ENCODE peak calls at places on chromosomes 2 and 18, in nine cellular contexts. O, J, A, K, Q, E, I, M and L are unnamed samples.

GRCh38 chr18:62288669-62289016 is 36.5 kb upstream of the TNFRSF11A start:
- DNase-seq in Q (no peak), E (no peak), K (no peak), O (no peak), M (no peak), I (no peak), J (no peak), A (no peak), L (no peak)

GRCh38 chr2:196798980-196799379 is 503 bp downstream of the GTF3C3 start:
- DNase-seq in I (no peak), O (no peak), E (no peak), M (no peak), J (no peak), K (no peak), Q (no peak), A (no peak), L (no peak)

GRCh38 chr2:240229603-240230423 is 89.4 kb upstream of the OTOS start:
- DNase-seq in Q (no peak), O (no peak), M (no peak), A (no peak), E (no peak), I (no peak), J (no peak), K (no peak), L (no peak)

GRCh38 chr2:238169708-238170251 is 11.0 kb downstream of the ERFE start:
- DNase-seq in E (no peak), K (no peak), M (no peak), O (peak; percentile 88), I (no peak), A (no peak), Q (no peak), J (no peak), L (peak; percentile 78)

GRCh38 chr2:16123881-16124780 is 183.8 kb downstream of the MYCN start:
- DNase-seq in K (no peak), E (no peak), M (no peak), Q (no peak), J (no peak), O (no peak), I (no peak), A (no peak), L (no peak)

GRCh38 chr18:24189664-24190346 is 50.9 kb downstream of the CABYR start:
- DNase-seq in A (no peak), E (no peak), O (no peak), K (no peak), Q (no peak), M (no peak), I (no peak), J (no peak), L (no peak)

GRCh38 chr18:66759017-66759416 is 155.1 kb upstream of the CDH19 start:
- DNase-seq in A (no peak), M (no peak), J (no peak), I (no peak), Q (no peak), O (no peak), K (no peak), E (no peak), L (no peak)

GRCh38 chr2:44479127-44479887 is 117.6 kb downstream of the CAMKMT start:
- DNase-seq in O (peak; percentile 71), M (no peak), K (no peak), I (peak; percentile 56), E (no peak), A (no peak), J (no peak), Q (no peak), L (peak; percentile 34)

GRCh38 chr18:42275949-42276730 is 321.1 kb downstream of the PIK3C3 start:
- DNase-seq in I (no peak), J (no peak), Q (no peak), M (no peak), E (no peak), A (no peak), K (no peak), O (no peak), L (no peak)

GRCh38 chr18:6624271-6624670 is 105.2 kb upstream of the ARHGAP28 start:
- DNase-seq in M (no peak), I (no peak), Q (no peak), J (no peak), E (no peak), O (no peak), A (no peak), K (no peak), L (no peak)

GRCh38 chr2:37037771-37038170 is 46.4 kb downstream of the HEATR5B start:
- DNase-seq in E (no peak), A (no peak), Q (no peak), J (no peak), M (no peak), O (no peak), K (no peak), I (no peak), L (no peak)

GRCh38 chr2:9069496-9069991 is 66.1 kb upstream of the MBOAT2 start:
- DNase-seq in O (no peak), E (no peak), A (no peak), Q (no peak), I (no peak), J (no peak), M (no peak), K (no peak), L (no peak)

GRCh38 chr2:9076210-9076609 is 72.7 kb upstream of the MBOAT2 start:
- DNase-seq in M (no peak), J (no peak), Q (no peak), A (no peak), I (no peak), E (no peak), K (no peak), O (no peak), L (no peak)

GRCh38 chr2:9071032-9071431 is 67.5 kb upstream of the MBOAT2 start:
- DNase-seq in E (no peak), A (no peak), I (no peak), Q (no peak), O (no peak), K (no peak), J (no peak), M (no peak), L (peak; percentile 99)

GRCh38 chr2:9074930-9075329 is 71.4 kb upstream of the MBOAT2 start:
- DNase-seq in J (no peak), K (no peak), E (no peak), Q (no peak), A (no peak), M (no peak), I (peak; percentile 68), O (no peak), L (no peak)

GRCh38 chr2:9071584-9072124 is 68.2 kb upstream of the MBOAT2 start:
- DNase-seq in I (no peak), K (no peak), Q (no peak), E (no peak), J (no peak), M (no peak), A (no peak), O (no peak), L (no peak)
- H3K27ac ChIP-seq in I (no peak overlapping the region), K (no peak overlapping the region), Q (no peak overlapping the region), E (no peak overlapping the region), J (no peak overlapping the region), M (no peak overlapping the region), A (no peak overlapping the region), O (no peak overlapping the region), L (peak overlapping the region; percentile 98)

GRCh38 chr18:38010971-38011370 is 445.4 kb upstream of the CELF4 start:
- DNase-seq in E (no peak), M (no peak), O (no peak), K (no peak), I (no peak), A (no peak), J (no peak), Q (no peak), L (no peak)
- H3K27ac ChIP-seq in E (no peak overlapping the region), M (no peak overlapping the region), O (no peak overlapping the region), K (no peak overlapping the region), I (no peak overlapping the region), A (no peak overlapping the region), J (no peak overlapping the region), Q (peak overlapping the region; percentile 53), L (no peak overlapping the region)

DNA sequence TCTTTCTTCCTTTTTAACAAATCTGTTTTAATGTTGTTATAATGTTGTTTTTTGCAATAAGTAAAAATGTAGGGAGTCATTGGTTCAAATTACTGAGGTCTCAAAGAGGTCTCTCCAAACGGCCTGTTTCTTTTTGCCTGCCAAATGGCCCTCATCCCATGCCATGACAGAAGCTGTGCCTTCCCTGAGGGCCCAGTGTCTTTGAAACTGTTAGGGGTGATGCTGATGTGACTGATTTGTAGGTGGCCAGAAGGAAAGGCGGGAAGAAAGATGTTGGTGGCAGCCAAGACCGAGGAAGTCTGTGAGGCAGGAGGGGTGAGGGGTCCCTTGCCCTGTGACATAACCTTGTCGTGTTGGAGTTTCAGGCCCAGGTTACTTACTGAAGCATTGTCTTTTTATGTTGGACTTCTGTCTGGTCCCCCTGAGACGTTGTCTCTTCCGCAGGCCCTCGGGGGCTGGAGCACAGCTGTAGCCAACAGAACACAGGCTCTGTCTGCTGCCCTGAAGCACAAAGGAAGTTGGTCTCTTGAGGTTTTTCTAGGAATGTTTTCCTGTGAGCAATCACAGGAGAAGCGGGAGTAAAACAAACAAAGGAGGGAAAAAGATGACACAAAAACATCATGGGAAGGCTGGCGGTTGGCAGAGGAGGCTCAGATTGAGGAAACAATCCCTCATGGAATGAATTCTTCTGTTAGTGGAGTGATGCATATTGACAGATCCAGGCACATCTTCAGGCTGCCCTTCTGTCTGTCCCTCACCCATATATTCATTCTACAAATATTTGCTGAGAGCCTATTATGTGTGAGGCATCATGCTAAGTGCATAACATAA is 4.9 kb upstream of the ST3GAL5 start:
- DNase-seq in K (no peak), M (no peak), E (no peak), J (no peak), O (no peak), I (no peak), A (no peak), Q (no peak), L (peak; percentile 65)
- H3K27ac ChIP-seq in K (no peak overlapping the region), M (no peak overlapping the region), E (no peak overlapping the region), J (no peak overlapping the region), O (peak overlapping the region; percentile 58), I (no peak overlapping the region), A (peak overlapping the region; percentile 15), Q (peak overlapping the region; percentile 84), L (peak overlapping the region; percentile 93)

DNA sequence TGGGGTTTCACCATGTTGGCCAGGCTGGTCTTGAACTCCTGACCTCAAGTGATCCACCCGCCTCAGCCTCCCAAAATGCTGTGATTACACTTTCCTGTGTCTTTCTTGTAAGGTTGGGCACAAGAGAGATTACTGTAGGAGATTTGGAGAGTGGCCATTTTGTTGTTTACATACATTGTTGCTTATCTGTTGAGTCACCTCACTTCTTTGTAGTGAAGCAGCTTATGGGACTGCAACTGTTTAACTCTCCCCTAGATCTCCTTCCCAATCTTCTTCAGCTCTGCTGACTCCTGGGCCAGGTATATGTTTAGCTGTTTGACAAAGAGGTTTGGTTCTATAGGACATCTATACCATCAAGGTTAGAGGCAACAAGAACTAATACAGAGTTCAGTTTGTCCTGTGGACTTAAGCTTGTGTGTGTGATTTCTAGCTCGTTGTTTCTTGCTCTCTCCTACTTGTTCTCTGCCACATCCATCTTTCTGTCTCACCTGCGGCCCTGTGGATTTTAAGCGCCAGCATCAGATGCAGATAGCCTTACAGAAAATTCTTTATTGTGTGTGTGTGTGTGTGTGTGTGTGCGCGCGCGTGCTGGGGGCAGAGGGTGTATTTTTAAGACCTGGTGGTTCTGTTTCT is 95.4 kb downstream of the HAUS1 start:
- DNase-seq in K (no peak), J (no peak), O (peak; percentile 49), M (no peak), Q (no peak), A (no peak), I (no peak), E (no peak), L (peak; percentile 49)
- H3K27ac ChIP-seq in K (no peak overlapping the region), J (no peak overlapping the region), O (no peak overlapping the region), M (no peak overlapping the region), Q (no peak overlapping the region), A (no peak overlapping the region), I (no peak overlapping the region), E (no peak overlapping the region), L (peak overlapping the region; percentile 35)